ENCODE peak calls at places on chromosomes 4 and X, in four cellular contexts. R, J, C and B are unnamed samples.

GRCh38 chr4:108109997-108110416 is 58.7 kb downstream of the LEF1 start:
- DNase-seq in J (no peak), R (no peak), C (no peak), B (no peak)

GRCh38 chr4:173360587-173361221 is 10.1 kb upstream of the SAP30 start:
- DNase-seq in C (no peak), R (no peak), J (peak; percentile 46), B (no peak)

GRCh38 chr4:158003212-158003611 is 169.6 kb downstream of the GASK1B start:
- DNase-seq in C (no peak), J (peak; percentile 74), R (no peak), B (no peak)

GRCh38 chr4:154719087-154719486 is 24.7 kb upstream of the LRAT start:
- DNase-seq in C (no peak), R (no peak), J (peak; percentile 56), B (no peak)

GRCh38 chrX:129659137-129659536 is 4.4 kb upstream of the APLN start:
- DNase-seq in J (no peak), R (no peak), C (no peak), B (no peak)

GRCh38 chr4:181301735-181302380 is 941.3 kb upstream of the TENM3 start:
- DNase-seq in J (peak; percentile 47), R (peak; percentile 34), C (no peak), B (no peak)

GRCh38 chr4:170990989-170991589 is 822.1 kb upstream of the GALNTL6 start:
- DNase-seq in J (peak; percentile 55), R (no peak), C (no peak), B (no peak)

GRCh38 chrX:107168712-107169111 is 37.5 kb downstream of the NUP62CL start:
- DNase-seq in J (no peak), R (no peak), C (no peak), B (no peak)

GRCh38 chr4:176034936-176035335 is 30.7 kb upstream of the WDR17 start:
- DNase-seq in C (no peak), R (no peak), J (no peak), B (no peak)

GRCh38 chr4:109486007-109486406 is 52.4 kb downstream of the SEC24B start:
- DNase-seq in C (no peak), R (no peak), J (no peak), B (no peak)

GRCh38 chr4:9994246-9994847 is 26.9 kb downstream of the SLC2A9 start:
- DNase-seq in R (no peak), C (no peak), J (no peak), B (no peak)

GRCh38 chr4:132866616-132867015 is 282.5 kb upstream of the PCDH10 start:
- DNase-seq in C (no peak), J (no peak), R (no peak), B (no peak)

GRCh38 chrX:1425381-1425780 is 27.3 kb downstream of the ASMTL start:
- DNase-seq in C (no peak), R (no peak), J (no peak), B (no peak)

GRCh38 chr4:102553982-102554381 is 52.8 kb downstream of the NFKB1 start:
- DNase-seq in J (peak; percentile 34), R (no peak), C (no peak), B (no peak)

GRCh38 chr4:52260507-52261302 is 209.6 kb downstream of the SPATA18 start:
- DNase-seq in J (no peak), C (no peak), R (no peak), B (no peak)

GRCh38 chr4:150140774-150141400 is 62.6 kb downstream of the DCLK2 start:
- DNase-seq in R (no peak), J (peak; percentile 64), C (no peak), B (no peak)

GRCh38 chr4:108590776-108591175 is 29.6 kb upstream of the RPL34 start:
- DNase-seq in R (no peak), C (no peak), J (peak; percentile 55), B (no peak)

GRCh38 chr4:21205821-21206531 is 505.7 kb downstream of the PACRGL start:
- DNase-seq in J (no peak), C (no peak), R (no peak), B (no peak)

GRCh38 chrX:122389005-122389404 is 795.1 kb upstream of the GRIA3 start:
- DNase-seq in J (no peak), R (no peak), C (no peak), B (no peak)